ENCODE peak calls at places on chromosomes 11 and 22, in eight cellular contexts. N is HuH-7.5; H is colonic mucosa; X is naive thymus-derived CD4-positive, alpha-beta T cell; O is T-helper 2 cell; U is fibroblast of mammary gland; A is AG20443; M is epithelial cell of proximal tubule. K is an unnamed sample.

GRCh38 chr11:65615950-65616574 is 486 bp downstream of the PCNX3 start:
- DNase-seq in N (peak; percentile 76), H (peak; percentile 62), X (no peak), O (no peak), U (no peak), A (peak; percentile 73), M (no peak), K (peak; percentile 91)

GRCh38 chr11:134583397-134583990 is 171.5 kb upstream of the B3GAT1 start:
- DNase-seq in N (no peak), H (no peak), X (no peak), O (no peak), U (no peak), A (no peak), M (no peak), K (no peak)

GRCh38 chr22:42760806-42761565 is 40.3 kb upstream of the A4GALT start:
- DNase-seq in N (peak; percentile 4), H (no peak), X (no peak), O (no peak), U (no peak), A (no peak), M (no peak), K (no peak)

GRCh38 chr11:5701184-5701583 is 11.6 kb downstream of the TRIM22 start:
- DNase-seq in N (no peak), H (no peak), X (no peak), O (no peak), U (no peak), A (no peak), M (no peak), K (no peak)

GRCh38 chr11:28524098-28524497 is 415.9 kb downstream of the METTL15 start:
- DNase-seq in N (no peak), H (no peak), X (no peak), O (no peak), U (no peak), A (no peak), M (no peak), K (no peak)

GRCh38 chr11:47148903-47149535 is 27.7 kb downstream of the ARFGAP2 start:
- DNase-seq in N (no peak), H (peak; percentile 31), X (no peak), O (no peak), U (no peak), A (peak; percentile 66), M (no peak), K (no peak)

GRCh38 chr22:48748113-48748859 is 1079.4 kb downstream of the BRD1 start:
- DNase-seq in N (no peak), H (no peak), X (no peak), O (no peak), U (no peak), A (no peak), M (no peak), K (no peak)

GRCh38 chr11:2182075-2182474 is 10.5 kb upstream of the TH start:
- DNase-seq in N (no peak), H (no peak), X (no peak), O (no peak), U (no peak), A (no peak), M (no peak), K (no peak)

GRCh38 chr11:69913591-69914285 is 94.5 kb upstream of the FGF3 start:
- DNase-seq in N (no peak), H (no peak), X (no peak), O (no peak), U (no peak), A (no peak), M (no peak), K (no peak)

K was measured in 8988T.